ENCODE peak calls at places on chromosomes 11 and 22, in five cellular contexts. F is transverse colon, L is upper lobe of left lung, V is H1, I is esophagus muscularis mucosa. M is an unnamed sample.
A peak's percentile ranks its signal among the peaks of the same experiment; 100 is the strongest.

GRCh38 chr22:30234786-30235470 is 11.6 kb downstream of the LIF start:
- DNase-seq in F (no peak), L (no peak), V (no peak), I (no peak), M (no peak)

GRCh38 chr11:73331138-73331916 is 23.3 kb downstream of the ARHGEF17 start:
- DNase-seq in F (no peak), L (no peak), V (peak; percentile 84), I (no peak), M (no peak)

GRCh38 chr11:66956689-66957290 is 1.4 kb downstream of the PC start:
- DNase-seq in F (no peak), L (no peak), V (no peak), I (no peak), M (peak; percentile 70)

GRCh38 chr11:45270946-45271345 is 15.2 kb downstream of the SYT13 start:
- DNase-seq in F (no peak), L (no peak), V (no peak), I (no peak), M (no peak)

GRCh38 chr11:63882555-63883242 is 34.3 kb downstream of the RCOR2 start:
- DNase-seq in F (no peak), L (no peak), V (peak; percentile 69), I (no peak), M (no peak)

GRCh38 chr22:31680764-31681624 is 19.0 kb upstream of the PISD start:
- DNase-seq in F (peak; percentile 38), L (no peak), V (no peak), I (no peak), M (peak; percentile 55)

GRCh38 chr11:35491231-35491871 is 34.1 kb downstream of the PAMR1 start:
- DNase-seq in F (no peak), L (no peak), V (no peak), I (no peak), M (no peak)

GRCh38 chr11:931385-931784 is 5.7 kb downstream of the AP2A2 start:
- DNase-seq in F (no peak), L (no peak), V (no peak), I (no peak), M (no peak)

GRCh38 chr22:24937114-24937513 is 9.4 kb downstream of the LHFPL7 start:
- DNase-seq in F (no peak), L (no peak), V (no peak), I (no peak), M (no peak)

GRCh38 chr11:71245601-71246391 is 6.6 kb downstream of the SHANK2 start:
- DNase-seq in F (no peak), L (peak; percentile 56), V (peak; percentile 73), I (no peak), M (peak; percentile 61)

GRCh38 chr11:67288452-67289225 is 464 bp upstream of the ANKRD13D start:
- DNase-seq in F (peak; percentile 92), L (peak; percentile 98), V (peak; percentile 91), I (peak; percentile 98), M (peak; percentile 96)

GRCh38 chr11:60069471-60069870 is 13.0 kb downstream of the MS4A3 start:
- DNase-seq in F (no peak), L (no peak), V (no peak), I (no peak), M (no peak)

GRCh38 chr11:1869427-1870325 is 16.8 kb downstream of the LSP1 start:
- DNase-seq in F (no peak), L (peak; percentile 67), V (no peak), I (no peak), M (no peak)

GRCh38 chr22:32336185-32336603 is 21.5 kb upstream of the RFPL3 start:
- DNase-seq in F (no peak), L (no peak), V (peak; percentile 46), I (no peak), M (no peak)

GRCh38 chr11:77230878-77231605 is 70.4 kb downstream of the GDPD4 start:
- DNase-seq in F (no peak), L (no peak), V (no peak), I (no peak), M (no peak)

GRCh38 chr22:20650294-20651207 is 123.4 kb upstream of the SERPIND1 start:
- DNase-seq in F (no peak), L (no peak), V (peak; percentile 32), I (peak; percentile 86), M (no peak)

GRCh38 chr11:46305295-46305694 is 27.8 kb downstream of the CREB3L1 start:
- DNase-seq in F (no peak), L (peak; percentile 39), V (no peak), I (no peak), M (no peak)

GRCh38 chr11:62295504-62295903 is 3.4 kb downstream of the SCGB1D4 start:
- DNase-seq in F (no peak), L (no peak), V (no peak), I (no peak), M (no peak)

GRCh38 chr11:6489338-6489737 is 7.7 kb upstream of the DNHD1 start:
- DNase-seq in F (no peak), L (no peak), V (no peak), I (no peak), M (no peak)

GRCh38 chr11:130611791-130612251 is 163.4 kb downstream of the ADAMTS15 start:
- DNase-seq in F (no peak), L (no peak), V (no peak), I (no peak), M (no peak)
- TF ChIP-seq POLR2AphosphoS5 in F (no peak), L (no peak), V (no peak), I (peak; percentile 15), M (no peak)

DNA sequence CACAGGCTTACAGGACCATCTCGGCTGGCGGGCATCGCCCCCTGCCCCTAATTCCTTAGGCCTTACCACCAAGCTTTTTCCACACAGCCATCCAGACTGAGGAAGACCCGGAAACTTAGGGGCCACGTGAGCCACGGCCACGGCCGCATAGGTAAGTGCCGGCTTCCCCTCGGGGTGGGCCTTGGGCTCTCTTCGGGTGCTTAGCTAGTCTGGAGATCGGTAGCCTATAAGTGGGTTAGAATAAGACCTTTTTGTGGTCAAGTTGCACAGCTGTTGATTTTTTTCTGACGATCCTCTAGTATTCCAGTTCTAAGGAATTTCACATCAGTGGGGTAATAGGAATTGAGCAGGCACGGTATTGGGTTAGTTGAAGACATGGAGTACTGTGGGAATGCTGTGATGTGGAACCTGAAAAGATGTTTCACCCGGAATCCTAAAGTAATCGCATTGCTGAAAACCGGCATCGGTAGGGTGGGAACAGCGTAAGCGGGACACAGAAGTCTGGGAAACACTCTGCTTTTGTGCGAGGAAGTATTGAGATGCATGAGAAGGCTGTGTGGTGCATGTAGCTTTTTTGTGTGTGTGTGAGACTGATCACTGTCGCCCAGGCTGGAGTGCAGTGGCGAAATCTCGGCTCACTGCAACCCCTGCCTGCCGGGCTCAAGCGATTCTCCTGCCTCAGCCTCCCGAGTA is 669 bp downstream of the RPL27A start:
- DNase-seq in F (no peak), L (no peak), V (no peak), I (no peak), M (no peak)
- TF ChIP-seq POLR2A in F (no peak), L (no peak), V (no peak), I (no peak), M (no peak)

GRCh38 chr11:26930518-26931247 is 63.2 kb upstream of the FIBIN start:
- DNase-seq in F (no peak), L (no peak), V (no peak), I (no peak), M (no peak)
- H3K4me3 ChIP-seq in F (no peak overlapping the region), L (no peak overlapping the region), V (no peak overlapping the region), I (no peak overlapping the region), M (no peak overlapping the region)

GRCh38 chr11:75431533-75432525 is 1.2 kb downstream of the KLHL35 start:
- DNase-seq in F (no peak), L (no peak), V (no peak), I (no peak), M (no peak)

GRCh38 chr11:75432911-75433321 is at the start of gene KLHL35:
- DNase-seq in F (no peak), L (no peak), V (no peak), I (no peak), M (no peak)

GRCh38 chr11:75434051-75434450 is 1.0 kb upstream of the KLHL35 start:
- DNase-seq in F (no peak), L (no peak), V (no peak), I (no peak), M (no peak)

GRCh38 chr11:75434886-75435570 is 2.0 kb upstream of the KLHL35 start:
- DNase-seq in F (no peak), L (no peak), V (no peak), I (no peak), M (no peak)

DNA sequence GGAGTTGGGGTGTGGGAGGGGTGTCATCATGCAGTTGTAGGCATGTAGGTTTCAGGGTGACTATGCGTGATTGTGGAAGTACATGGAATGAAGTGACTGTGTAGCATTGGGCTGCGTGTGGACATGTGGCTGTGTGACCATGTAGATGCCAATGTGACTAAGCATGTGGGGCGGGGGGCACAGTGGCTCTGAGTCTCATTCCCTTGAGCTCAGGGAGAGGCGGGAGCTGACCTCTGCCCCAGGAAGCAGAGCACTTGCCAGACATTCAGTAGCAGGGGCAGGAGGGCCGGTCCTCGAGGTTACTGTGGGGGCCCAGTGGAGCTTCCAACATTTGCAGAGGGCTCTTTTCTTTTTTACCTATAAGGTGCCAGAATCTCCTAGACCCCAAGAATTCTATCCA is 440 bp upstream of the KLHL35 start:
- DNase-seq in F (no peak), L (no peak), V (no peak), I (no peak), M (no peak)
- TF ChIP-seq POLR2AphosphoS5 in F (no peak), L (no peak), V (no peak), I (no peak), M (no peak)

GRCh38 chr11:95140397-95141030 is 50.9 kb downstream of the ENDOD1 start:
- DNase-seq in F (no peak), L (no peak), V (no peak), I (no peak), M (no peak)
- TF ChIP-seq POLR2A in F (no peak), L (no peak), V (no peak), I (no peak), M (no peak)